ENCODE peak calls at places on chromosomes 12 and 14, in four cellular contexts. Y is KG1, L is T-helper 9 cell, J is GM23338. T is an unnamed sample.

GRCh38 chr14:85867450-85867849 is 337.5 kb downstream of the FLRT2 start:
- DNase-seq in Y (no peak), L (no peak), J (peak), T (no peak)

GRCh38 chr14:63535918-63536317 is 7.3 kb downstream of the PPP2R5E start:
- DNase-seq in Y (no peak), L (no peak), J (no peak), T (no peak)

GRCh38 chr14:22814945-22815713 is at the start of gene SLC7A7:
- DNase-seq in Y (no peak), L (no peak), J (peak), T (peak)

GRCh38 chr14:64198486-64198885 is 95.7 kb downstream of the ESR2 start:
- DNase-seq in Y (no peak), L (no peak), J (no peak), T (no peak)

GRCh38 chr14:68949236-68949965 is 29.7 kb downstream of the ACTN1 start:
- DNase-seq in Y (no peak), L (no peak), J (no peak), T (no peak)

GRCh38 chr12:104569348-104570173 is 112.8 kb downstream of the CHST11 start:
- DNase-seq in Y (peak), L (peak), J (no peak), T (no peak)

GRCh38 chr12:62466596-62467411 is at the start of gene MON2:
- DNase-seq in Y (no peak), L (peak), J (peak), T (peak)

GRCh38 chr12:109731231-109731731 is 17.7 kb downstream of the FAM222A start:
- DNase-seq in Y (no peak), L (no peak), J (no peak), T (peak)

GRCh38 chr12:75308279-75308678 is 21.8 kb downstream of the CAPS2 start:
- DNase-seq in Y (no peak), L (no peak), J (no peak), T (no peak)

GRCh38 chr12:124915249-124916236 is 1.1 kb upstream of the UBC start:
- DNase-seq in Y (no peak), L (no peak), J (peak), T (no peak)

GRCh38 chr12:108854453-108855283 is 2.7 kb downstream of the SSH1 start:
- DNase-seq in Y (no peak), L (no peak), J (no peak), T (no peak)

GRCh38 chr12:71780207-71780822 is 25.7 kb downstream of the RAB21 start:
- DNase-seq in Y (peak), L (peak), J (peak), T (peak)

GRCh38 chr12:117134059-117134458 is 34.8 kb upstream of the TESC start:
- DNase-seq in Y (peak), L (peak), J (no peak), T (no peak)

GRCh38 chr12:18462437-18462836 is 201.1 kb downstream of the PIK3C2G start:
- DNase-seq in Y (no peak), L (no peak), J (no peak), T (no peak)

GRCh38 chr12:94134226-94134795 is 14.1 kb upstream of the PLXNC1 start:
- DNase-seq in Y (peak), L (no peak), J (peak), T (peak)